ENCODE peak calls at places on chromosome 22, in six cellular contexts. One of them, this sample, is unnamed.

GRCh38 chr22:35150163-35151107 is 84.5 kb downstream of the ISX start:
- DNase-seq in stimulated activated CD8-positive, alpha-beta memory T cell treated with anti-CD3 and anti-CD28 coated beads, Interleukin-7, amount 100 ng/mL, for 4 hours: peak; percentile 12
- DNase-seq in neuronal stem cell: peak; percentile 75
- DNase-seq in stimulated activated CD4-positive, alpha-beta T cell treated with anti-CD3 and anti-CD28 coated beads, Interleukin-4, amount 100 ng/mL, for 1 hour: peak; percentile 59
- DNase-seq in tibial nerve: no peak
- DNase-seq in pons: peak; percentile 24
- DNase-seq in this sample: peak; percentile 79

GRCh38 chr22:19109198-19110063 is 12.8 kb downstream of the DGCR2 start:
- DNase-seq in stimulated activated CD4-positive, alpha-beta T cell treated with anti-CD3 and anti-CD28 coated beads, Interleukin-4, amount 100 ng/mL, for 1 hour: peak; percentile 27
- DNase-seq in stimulated activated CD8-positive, alpha-beta memory T cell treated with anti-CD3 and anti-CD28 coated beads, Interleukin-7, amount 100 ng/mL, for 4 hours: peak; percentile 30
- DNase-seq in pons: no peak
- DNase-seq in neuronal stem cell: no peak
- DNase-seq in tibial nerve: no peak
- DNase-seq in this sample: peak; percentile 77

GRCh38 chr22:31737932-31738331 is 12.0 kb downstream of the PRR14L start:
- DNase-seq in stimulated activated CD8-positive, alpha-beta memory T cell treated with anti-CD3 and anti-CD28 coated beads, Interleukin-7, amount 100 ng/mL, for 4 hours: no peak
- DNase-seq in tibial nerve: no peak
- DNase-seq in neuronal stem cell: no peak
- DNase-seq in stimulated activated CD4-positive, alpha-beta T cell treated with anti-CD3 and anti-CD28 coated beads, Interleukin-4, amount 100 ng/mL, for 1 hour: no peak
- DNase-seq in pons: no peak
- DNase-seq in this sample: no peak

GRCh38 chr22:45887202-45888131 is 89.5 kb downstream of the WNT7B start:
- DNase-seq in neuronal stem cell: no peak
- DNase-seq in stimulated activated CD8-positive, alpha-beta memory T cell treated with anti-CD3 and anti-CD28 coated beads, Interleukin-7, amount 100 ng/mL, for 4 hours: no peak
- DNase-seq in tibial nerve: no peak
- DNase-seq in stimulated activated CD4-positive, alpha-beta T cell treated with anti-CD3 and anti-CD28 coated beads, Interleukin-4, amount 100 ng/mL, for 1 hour: no peak
- DNase-seq in pons: no peak
- DNase-seq in this sample: no peak

GRCh38 chr22:23094695-23095466 is 24.6 kb downstream of the GNAZ start:
- DNase-seq in stimulated activated CD4-positive, alpha-beta T cell treated with anti-CD3 and anti-CD28 coated beads, Interleukin-4, amount 100 ng/mL, for 1 hour: no peak
- DNase-seq in pons: peak; percentile 14
- DNase-seq in neuronal stem cell: no peak
- DNase-seq in stimulated activated CD8-positive, alpha-beta memory T cell treated with anti-CD3 and anti-CD28 coated beads, Interleukin-7, amount 100 ng/mL, for 4 hours: no peak
- DNase-seq in tibial nerve: no peak
- DNase-seq in this sample: no peak

GRCh38 chr22:42229455-42230149 is 40.9 kb downstream of the TCF20 start:
- DNase-seq in pons: no peak
- DNase-seq in stimulated activated CD8-positive, alpha-beta memory T cell treated with anti-CD3 and anti-CD28 coated beads, Interleukin-7, amount 100 ng/mL, for 4 hours: no peak
- DNase-seq in tibial nerve: no peak
- DNase-seq in stimulated activated CD4-positive, alpha-beta T cell treated with anti-CD3 and anti-CD28 coated beads, Interleukin-4, amount 100 ng/mL, for 1 hour: no peak
- DNase-seq in neuronal stem cell: no peak
- DNase-seq in this sample: no peak

GRCh38 chr22:28909375-28909774 is 26.0 kb downstream of the ZNRF3 start:
- DNase-seq in pons: no peak
- DNase-seq in stimulated activated CD4-positive, alpha-beta T cell treated with anti-CD3 and anti-CD28 coated beads, Interleukin-4, amount 100 ng/mL, for 1 hour: peak; percentile 76
- DNase-seq in stimulated activated CD8-positive, alpha-beta memory T cell treated with anti-CD3 and anti-CD28 coated beads, Interleukin-7, amount 100 ng/mL, for 4 hours: peak; percentile 57
- DNase-seq in neuronal stem cell: no peak
- DNase-seq in tibial nerve: no peak
- DNase-seq in this sample: no peak

GRCh38 chr22:29524440-29525191 is 28.9 kb downstream of the THOC5 start:
- DNase-seq in neuronal stem cell: no peak
- DNase-seq in pons: no peak
- DNase-seq in stimulated activated CD8-positive, alpha-beta memory T cell treated with anti-CD3 and anti-CD28 coated beads, Interleukin-7, amount 100 ng/mL, for 4 hours: no peak
- DNase-seq in tibial nerve: no peak
- DNase-seq in stimulated activated CD4-positive, alpha-beta T cell treated with anti-CD3 and anti-CD28 coated beads, Interleukin-4, amount 100 ng/mL, for 1 hour: peak; percentile 20
- DNase-seq in this sample: peak; percentile 61

GRCh38 chr22:44621401-44622146 is 80.4 kb upstream of the PRR5 start:
- DNase-seq in tibial nerve: no peak
- DNase-seq in neuronal stem cell: no peak
- DNase-seq in stimulated activated CD4-positive, alpha-beta T cell treated with anti-CD3 and anti-CD28 coated beads, Interleukin-4, amount 100 ng/mL, for 1 hour: no peak
- DNase-seq in stimulated activated CD8-positive, alpha-beta memory T cell treated with anti-CD3 and anti-CD28 coated beads, Interleukin-7, amount 100 ng/mL, for 4 hours: no peak
- DNase-seq in pons: no peak
- DNase-seq in this sample: no peak

GRCh38 chr22:19970479-19971275 is 29.1 kb upstream of the TXNRD2 start:
- DNase-seq in neuronal stem cell: peak; percentile 65
- DNase-seq in stimulated activated CD8-positive, alpha-beta memory T cell treated with anti-CD3 and anti-CD28 coated beads, Interleukin-7, amount 100 ng/mL, for 4 hours: peak; percentile 59
- DNase-seq in stimulated activated CD4-positive, alpha-beta T cell treated with anti-CD3 and anti-CD28 coated beads, Interleukin-4, amount 100 ng/mL, for 1 hour: peak; percentile 81
- DNase-seq in pons: peak; percentile 51
- DNase-seq in tibial nerve: peak; percentile 52
- DNase-seq in this sample: peak; percentile 76

GRCh38 chr22:38881464-38881871 is 9.5 kb upstream of the CBX6 start:
- DNase-seq in neuronal stem cell: no peak
- DNase-seq in pons: peak; percentile 64
- DNase-seq in stimulated activated CD4-positive, alpha-beta T cell treated with anti-CD3 and anti-CD28 coated beads, Interleukin-4, amount 100 ng/mL, for 1 hour: no peak
- DNase-seq in stimulated activated CD8-positive, alpha-beta memory T cell treated with anti-CD3 and anti-CD28 coated beads, Interleukin-7, amount 100 ng/mL, for 4 hours: no peak
- DNase-seq in tibial nerve: peak; percentile 65
- DNase-seq in this sample: no peak

GRCh38 chr22:36922097-36922608 is 8.7 kb downstream of the CSF2RB start:
- DNase-seq in pons: no peak
- DNase-seq in stimulated activated CD8-positive, alpha-beta memory T cell treated with anti-CD3 and anti-CD28 coated beads, Interleukin-7, amount 100 ng/mL, for 4 hours: no peak
- DNase-seq in tibial nerve: no peak
- DNase-seq in stimulated activated CD4-positive, alpha-beta T cell treated with anti-CD3 and anti-CD28 coated beads, Interleukin-4, amount 100 ng/mL, for 1 hour: no peak
- DNase-seq in neuronal stem cell: no peak
- DNase-seq in this sample: no peak

GRCh38 chr22:35580351-35581022 is 36.6 kb downstream of the MB start:
- DNase-seq in neuronal stem cell: no peak
- DNase-seq in stimulated activated CD8-positive, alpha-beta memory T cell treated with anti-CD3 and anti-CD28 coated beads, Interleukin-7, amount 100 ng/mL, for 4 hours: no peak
- DNase-seq in stimulated activated CD4-positive, alpha-beta T cell treated with anti-CD3 and anti-CD28 coated beads, Interleukin-4, amount 100 ng/mL, for 1 hour: no peak
- DNase-seq in pons: no peak
- DNase-seq in tibial nerve: no peak
- DNase-seq in this sample: no peak

GRCh38 chr22:46609724-46610161 is 10.4 kb upstream of the GRAMD4 start:
- DNase-seq in tibial nerve: no peak
- DNase-seq in stimulated activated CD4-positive, alpha-beta T cell treated with anti-CD3 and anti-CD28 coated beads, Interleukin-4, amount 100 ng/mL, for 1 hour: no peak
- DNase-seq in pons: no peak
- DNase-seq in neuronal stem cell: no peak
- DNase-seq in stimulated activated CD8-positive, alpha-beta memory T cell treated with anti-CD3 and anti-CD28 coated beads, Interleukin-7, amount 100 ng/mL, for 4 hours: no peak
- DNase-seq in this sample: no peak

GRCh38 chr22:48975252-48975780 is 852.4 kb downstream of the BRD1 start:
- DNase-seq in stimulated activated CD8-positive, alpha-beta memory T cell treated with anti-CD3 and anti-CD28 coated beads, Interleukin-7, amount 100 ng/mL, for 4 hours: no peak
- DNase-seq in tibial nerve: no peak
- DNase-seq in pons: no peak
- DNase-seq in neuronal stem cell: no peak
- DNase-seq in stimulated activated CD4-positive, alpha-beta T cell treated with anti-CD3 and anti-CD28 coated beads, Interleukin-4, amount 100 ng/mL, for 1 hour: no peak
- DNase-seq in this sample: no peak

GRCh38 chr22:26321469-26321913 is 107.6 kb upstream of the ASPHD2 start:
- DNase-seq in tibial nerve: no peak
- DNase-seq in stimulated activated CD8-positive, alpha-beta memory T cell treated with anti-CD3 and anti-CD28 coated beads, Interleukin-7, amount 100 ng/mL, for 4 hours: no peak
- DNase-seq in neuronal stem cell: no peak
- DNase-seq in stimulated activated CD4-positive, alpha-beta T cell treated with anti-CD3 and anti-CD28 coated beads, Interleukin-4, amount 100 ng/mL, for 1 hour: no peak
- DNase-seq in pons: no peak
- DNase-seq in this sample: no peak

GRCh38 chr22:23128269-23129108 is 13.3 kb downstream of the RSPH14 start:
- DNase-seq in pons: peak; percentile 89
- DNase-seq in stimulated activated CD4-positive, alpha-beta T cell treated with anti-CD3 and anti-CD28 coated beads, Interleukin-4, amount 100 ng/mL, for 1 hour: peak; percentile 71
- DNase-seq in neuronal stem cell: peak; percentile 72
- DNase-seq in tibial nerve: peak; percentile 54
- DNase-seq in stimulated activated CD8-positive, alpha-beta memory T cell treated with anti-CD3 and anti-CD28 coated beads, Interleukin-7, amount 100 ng/mL, for 4 hours: peak; percentile 51
- DNase-seq in this sample: peak; percentile 81

GRCh38 chr22:22884888-22885840 is 2.5 kb upstream of the IGLL5 start:
- DNase-seq in tibial nerve: no peak
- DNase-seq in stimulated activated CD8-positive, alpha-beta memory T cell treated with anti-CD3 and anti-CD28 coated beads, Interleukin-7, amount 100 ng/mL, for 4 hours: no peak
- DNase-seq in pons: no peak
- DNase-seq in neuronal stem cell: no peak
- DNase-seq in stimulated activated CD4-positive, alpha-beta T cell treated with anti-CD3 and anti-CD28 coated beads, Interleukin-4, amount 100 ng/mL, for 1 hour: no peak
- DNase-seq in this sample: peak; percentile 80

GRCh38 chr22:45948081-45948648 is 28.8 kb downstream of the WNT7B start:
- DNase-seq in stimulated activated CD4-positive, alpha-beta T cell treated with anti-CD3 and anti-CD28 coated beads, Interleukin-4, amount 100 ng/mL, for 1 hour: no peak
- DNase-seq in neuronal stem cell: no peak
- DNase-seq in pons: no peak
- DNase-seq in tibial nerve: no peak
- DNase-seq in stimulated activated CD8-positive, alpha-beta memory T cell treated with anti-CD3 and anti-CD28 coated beads, Interleukin-7, amount 100 ng/mL, for 4 hours: no peak
- DNase-seq in this sample: peak; percentile 65

GRCh38 chr22:29956680-29957079 is 73.7 kb downstream of the MTMR3 start:
- DNase-seq in stimulated activated CD8-positive, alpha-beta memory T cell treated with anti-CD3 and anti-CD28 coated beads, Interleukin-7, amount 100 ng/mL, for 4 hours: no peak
- DNase-seq in pons: no peak
- DNase-seq in tibial nerve: no peak
- DNase-seq in neuronal stem cell: no peak
- DNase-seq in stimulated activated CD4-positive, alpha-beta T cell treated with anti-CD3 and anti-CD28 coated beads, Interleukin-4, amount 100 ng/mL, for 1 hour: no peak
- DNase-seq in this sample: no peak

GRCh38 chr22:47697861-47698260 is 935.4 kb downstream of the TBC1D22A start:
- DNase-seq in stimulated activated CD8-positive, alpha-beta memory T cell treated with anti-CD3 and anti-CD28 coated beads, Interleukin-7, amount 100 ng/mL, for 4 hours: no peak
- DNase-seq in neuronal stem cell: no peak
- DNase-seq in tibial nerve: no peak
- DNase-seq in pons: no peak
- DNase-seq in stimulated activated CD4-positive, alpha-beta T cell treated with anti-CD3 and anti-CD28 coated beads, Interleukin-4, amount 100 ng/mL, for 1 hour: no peak
- DNase-seq in this sample: no peak

GRCh38 chr22:27903805-27904473 is 15.1 kb downstream of the PITPNB start:
- DNase-seq in neuronal stem cell: no peak
- DNase-seq in pons: no peak
- DNase-seq in stimulated activated CD4-positive, alpha-beta T cell treated with anti-CD3 and anti-CD28 coated beads, Interleukin-4, amount 100 ng/mL, for 1 hour: no peak
- DNase-seq in tibial nerve: no peak
- DNase-seq in stimulated activated CD8-positive, alpha-beta memory T cell treated with anti-CD3 and anti-CD28 coated beads, Interleukin-7, amount 100 ng/mL, for 4 hours: no peak
- DNase-seq in this sample: no peak

GRCh38 chr22:22903355-22903777 is 15.8 kb downstream of the IGLL5 start:
- DNase-seq in pons: no peak
- DNase-seq in stimulated activated CD8-positive, alpha-beta memory T cell treated with anti-CD3 and anti-CD28 coated beads, Interleukin-7, amount 100 ng/mL, for 4 hours: no peak
- DNase-seq in neuronal stem cell: no peak
- DNase-seq in tibial nerve: no peak
- DNase-seq in stimulated activated CD4-positive, alpha-beta T cell treated with anti-CD3 and anti-CD28 coated beads, Interleukin-4, amount 100 ng/mL, for 1 hour: no peak
- DNase-seq in this sample: peak; percentile 38